ENCODE peak calls at places on chromosomes 7 and 10, in four cellular contexts. B is endodermal cell, C is mesenchymal stem cell, U is endothelial cell of umbilical vein. T is an unnamed sample.

GRCh38 chr10:101778151-101778780 is 2.4 kb upstream of the FGF8 start:
- DNase-seq in U (no peak), C (no peak), B (no peak), T (no peak)

GRCh38 chr7:130409067-130409721 is 28.9 kb downstream of the CPA1 start:
- DNase-seq in B (no peak), C (peak), U (peak), T (no peak)

GRCh38 chr7:44463169-44463808 is 27.2 kb downstream of the NUDCD3 start:
- DNase-seq in C (no peak), U (no peak), B (no peak), T (no peak)

GRCh38 chr7:157609932-157610640 is 273.3 kb downstream of the DNAJB6 start:
- DNase-seq in U (no peak), C (no peak), B (no peak), T (no peak)

GRCh38 chr7:105905209-105905910 is 29.0 kb upstream of the ATXN7L1 start:
- DNase-seq in B (peak), U (no peak), C (no peak), T (no peak)

GRCh38 chr7:120272261-120272895 is 597 bp upstream of the KCND2 start:
- DNase-seq in B (peak), C (peak), U (peak), T (no peak)

GRCh38 chr7:34320926-34321609 is 336.9 kb upstream of the NPSR1 start:
- DNase-seq in U (peak), C (peak), B (peak), T (peak)

GRCh38 chr7:424301-424935 is 95.2 kb downstream of the PDGFA start:
- DNase-seq in B (no peak), C (no peak), U (no peak), T (no peak)

GRCh38 chr7:22665816-22666375 is 61.1 kb upstream of the IL6 start:
- DNase-seq in B (no peak), C (no peak), U (no peak), T (no peak)

GRCh38 chr10:17652585-17652984 is 8.6 kb downstream of the STAM start:
- DNase-seq in U (no peak), B (no peak), C (no peak), T (no peak)

GRCh38 chr10:130568246-130568645 is 432.1 kb downstream of the GLRX3 start:
- DNase-seq in B (no peak), U (no peak), C (no peak), T (no peak)

GRCh38 chr7:20340839-20341238 is 10.1 kb downstream of the ITGB8 start:
- DNase-seq in B (no peak), U (no peak), C (no peak), T (peak)

GRCh38 chr10:3113343-3113720 is 46.0 kb downstream of the PFKP start:
- DNase-seq in C (no peak), U (no peak), B (no peak), T (no peak)

GRCh38 chr7:156993925-156994235 is 16.6 kb downstream of the MNX1 start:
- DNase-seq in C (no peak), U (no peak), B (no peak), T (peak)

GRCh38 chr10:11293332-11293731 is 275.7 kb downstream of the CELF2 start:
- DNase-seq in C (no peak), U (no peak), B (no peak), T (no peak)

GRCh38 chr7:114317450-114318098 is 97.0 kb upstream of the FOXP2 start:
- DNase-seq in C (no peak), B (no peak), U (no peak), T (no peak)

GRCh38 chr7:55063633-55064032 is 44.8 kb downstream of the EGFR start:
- DNase-seq in C (peak), B (no peak), U (no peak), T (no peak)

GRCh38 chr10:82668266-82668665 is 793.3 kb downstream of the NRG3 start:
- DNase-seq in U (peak), B (no peak), C (no peak), T (no peak)

GRCh38 chr7:158586499-158587191 is 978 bp downstream of the PTPRN2 start:
- DNase-seq in U (no peak), C (no peak), B (no peak), T (no peak)

GRCh38 chr10:115049957-115050356 is 43.2 kb upstream of the ATRNL1 start:
- DNase-seq in B (no peak), C (no peak), U (no peak), T (no peak)

GRCh38 chr10:4266387-4267083 is 481.5 kb upstream of the KLF6 start:
- DNase-seq in C (peak), B (no peak), U (peak), T (no peak)

GRCh38 chr10:61475449-61475873 is 22.3 kb upstream of the TMEM26 start:
- DNase-seq in C (peak), U (peak), B (no peak), T (no peak)

GRCh38 chr10:24208661-24209420 is at the start of gene KIAA1217:
- DNase-seq in C (peak), B (peak), U (peak), T (peak)

GRCh38 chr7:3861941-3862340 is 560.9 kb downstream of the SDK1 start:
- DNase-seq in U (peak), B (no peak), C (peak), T (peak)

GRCh38 chr10:32893431-32893830 is 64.6 kb downstream of the ITGB1 start:
- DNase-seq in U (no peak), C (no peak), B (peak), T (no peak)

GRCh38 chr10:74792726-74793125 is 33.7 kb upstream of the KAT6B start:
- DNase-seq in U (peak), C (no peak), B (no peak), T (no peak)

GRCh38 chr10:120495226-120495625 is 38.2 kb downstream of the PLPP4 start:
- DNase-seq in B (peak), U (peak), C (peak), T (no peak)

DNA sequence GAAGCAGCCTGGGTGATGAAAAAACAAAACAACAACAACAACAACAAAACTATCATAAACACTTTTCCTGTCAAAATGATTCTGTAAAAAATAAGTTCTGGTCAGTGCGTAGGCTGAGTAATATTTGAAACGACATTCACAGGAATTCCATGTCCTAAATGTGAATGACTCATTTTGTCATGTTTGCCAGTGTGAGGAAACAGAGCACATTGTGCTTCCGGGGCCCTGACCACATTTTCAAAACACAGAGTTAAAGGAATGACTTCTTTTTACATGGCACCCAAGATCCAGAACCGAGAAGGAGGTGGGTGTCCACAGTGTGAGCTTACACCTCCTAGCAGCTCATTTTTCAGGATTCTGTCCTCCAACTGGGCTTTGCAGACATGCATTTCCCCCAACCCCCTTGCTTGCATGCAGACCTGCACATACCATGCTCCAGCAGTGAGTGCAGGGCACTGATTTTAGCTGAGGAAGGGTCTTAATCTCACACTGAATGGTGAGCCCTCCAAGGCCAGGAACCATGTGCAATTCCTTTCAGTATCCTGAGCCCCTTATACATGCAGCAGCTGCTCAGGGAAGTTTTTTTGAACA is 3.0 kb downstream of the CLRN3 start:
- DNase-seq in B (no peak), U (no peak), C (peak), T (peak)
- H3K4me3 ChIP-seq in B (no peak), U (no peak), C (no peak), T (peak)

GRCh38 chr7:150338166-150338829 is 3.1 kb downstream of the RARRES2 start:
- DNase-seq in C (no peak), B (no peak), U (no peak), T (no peak)
- H3K27ac ChIP-seq in C (no peak), B (peak), U (no peak), T (no peak)

DNA sequence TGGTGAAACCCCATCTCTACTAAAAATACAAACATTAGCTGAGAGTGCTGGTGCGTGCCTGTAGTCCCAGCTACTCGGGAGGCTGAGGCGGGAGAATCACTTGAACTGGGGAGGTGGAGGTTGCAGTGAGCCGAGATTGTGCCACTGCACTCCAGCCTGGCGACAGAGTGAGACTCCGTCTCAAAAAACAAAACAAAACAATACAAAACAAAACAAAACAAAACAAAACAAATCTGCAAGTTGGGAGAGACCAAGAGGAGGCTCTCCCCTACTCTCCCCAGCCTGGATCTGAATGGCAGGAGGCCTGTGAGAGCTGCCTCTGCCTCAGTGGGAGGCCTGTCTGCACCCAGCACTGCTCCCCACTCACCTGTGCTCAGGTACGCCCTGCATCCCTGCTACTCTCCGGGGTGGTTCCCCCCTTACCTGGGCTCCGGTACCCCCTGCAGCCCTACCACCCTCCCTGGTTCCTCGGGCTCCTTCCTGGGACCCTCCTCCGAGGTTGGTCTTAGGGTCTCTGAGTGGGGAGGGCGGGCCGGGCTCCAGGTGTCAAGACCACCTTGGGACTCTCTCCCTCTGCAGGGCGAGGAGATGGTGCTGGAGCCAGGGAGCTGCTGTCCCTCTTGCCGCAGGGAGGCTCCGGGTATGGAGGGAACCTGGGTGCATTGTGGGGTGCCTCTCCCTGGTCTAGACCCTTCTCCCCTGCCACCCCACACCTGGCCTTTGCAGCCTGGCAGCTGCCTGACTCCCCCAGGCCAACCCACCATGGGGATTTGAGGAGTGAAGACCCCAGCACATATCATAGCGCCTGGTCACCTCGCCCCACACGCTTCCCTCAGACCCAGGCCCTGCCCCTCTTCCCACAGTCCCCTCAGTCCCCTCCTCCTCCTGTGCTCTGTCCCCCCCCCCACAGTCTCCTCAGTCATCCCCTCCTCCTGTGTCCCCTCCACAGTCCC is 9.5 kb upstream of the ZNF862 start:
- DNase-seq in C (no peak), U (no peak), B (no peak), T (no peak)
- H3K9ac ChIP-seq in C (no peak), U (no peak), B (no peak), T (no peak)

DNA sequence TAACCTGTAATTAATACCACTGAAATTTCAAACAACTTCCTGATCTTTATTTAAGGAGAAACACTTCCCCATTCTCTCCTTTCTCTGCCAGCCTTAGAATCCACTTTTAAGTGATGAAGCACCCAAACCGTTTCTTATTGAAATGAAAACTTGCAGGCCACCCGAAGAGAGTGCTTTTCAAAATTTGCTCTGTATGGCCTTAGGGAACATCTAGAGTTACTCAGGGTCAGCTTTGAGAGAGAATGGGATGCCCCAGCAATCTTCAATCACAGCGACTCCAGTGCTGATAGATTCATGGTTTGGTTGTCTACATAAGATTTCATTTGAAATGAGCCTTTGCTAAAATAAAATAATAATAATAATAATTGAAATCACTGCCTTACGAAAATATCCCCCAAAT is 323.1 kb downstream of the PCLO start:
- DNase-seq in U (no peak), B (no peak), C (no peak), T (no peak)
- H3K4me3 ChIP-seq in U (no peak), B (no peak), C (no peak), T (no peak)